ENCODE peak calls at places on chromosomes 7 and 10, in four cellular contexts. L is keratinocyte, K is H9, X is neural progenitor cell. V is an unnamed sample.

GRCh38 chr7:106947244-106947728 is 82.2 kb downstream of the PIK3CG start:
- DNase-seq in L (peak), K (peak), X (peak), V (peak)

GRCh38 chr7:137975768-137976167 is 26.1 kb downstream of the CREB3L2 start:
- DNase-seq in L (no peak), K (no peak), X (peak), V (no peak)

GRCh38 chr10:1149793-1150637 is 93.8 kb downstream of the WDR37 start:
- DNase-seq in L (no peak), K (no peak), X (no peak), V (peak)

GRCh38 chr10:110305767-110306451 is 1.2 kb upstream of the SMNDC1 start:
- DNase-seq in L (peak), K (peak), X (peak), V (peak)

GRCh38 chr10:3551761-3552160 is 233.2 kb downstream of the KLF6 start:
- DNase-seq in L (no peak), K (no peak), X (no peak), V (no peak)

GRCh38 chr10:11837372-11838161 is 14.4 kb downstream of the PROSER2 start:
- DNase-seq in L (no peak), K (no peak), X (no peak), V (no peak)

GRCh38 chr7:26198133-26198780 is 2.3 kb downstream of the HNRNPA2B1 start:
- DNase-seq in L (no peak), K (no peak), X (peak), V (no peak)

GRCh38 chr7:112296416-112296815 is 89.9 kb downstream of the ZNF277 start:
- DNase-seq in L (no peak), K (no peak), X (no peak), V (no peak)

GRCh38 chr10:120948889-120949382 is 97.8 kb downstream of the WDR11 start:
- DNase-seq in L (no peak), K (peak), X (peak), V (peak)

GRCh38 chr10:76558586-76558985 is 1079.0 kb downstream of the KCNMA1 start:
- DNase-seq in L (no peak), K (no peak), X (no peak), V (no peak)

GRCh38 chr7:36286241-36286640 is 103.4 kb upstream of the ANLN start:
- DNase-seq in L (no peak), K (no peak), X (no peak), V (no peak)

GRCh38 chr7:76515999-76516443 is 5.7 kb downstream of the UPK3B start:
- DNase-seq in L (no peak), K (no peak), X (no peak), V (peak)

GRCh38 chr7:151086802-151087246 is 549 bp downstream of the AGAP3 start:
- DNase-seq in L (no peak), K (no peak), X (peak), V (peak)

GRCh38 chr10:87775766-87776165 is 42.3 kb downstream of the ATAD1 start:
- DNase-seq in L (no peak), K (no peak), X (no peak), V (no peak)

GRCh38 chr10:23314835-23315239 is 29.8 kb downstream of the C10orf67 start:
- DNase-seq in L (peak), K (no peak), X (peak), V (peak)

GRCh38 chr7:151876899-151877777 is at the start of gene PRKAG2:
- DNase-seq in L (no peak), K (peak), X (peak), V (peak)

GRCh38 chr10:129908406-129908805 is 55.7 kb downstream of the EBF3 start:
- DNase-seq in L (no peak), K (no peak), X (no peak), V (no peak)

GRCh38 chr10:118106426-118106825 is 59.7 kb upstream of the RAB11FIP2 start:
- DNase-seq in L (no peak), K (no peak), X (peak), V (no peak)
- TF ChIP-seq CTCF in L (peak), K (peak), X (peak), V (peak)

GRCh38 chr7:158016171-158017087 is 571.2 kb downstream of the PTPRN2 start:
- DNase-seq in L (no peak), K (no peak), X (peak), V (peak)
- H3K9ac ChIP-seq in L (no peak), K (no peak), X (no peak), V (no peak)

DNA sequence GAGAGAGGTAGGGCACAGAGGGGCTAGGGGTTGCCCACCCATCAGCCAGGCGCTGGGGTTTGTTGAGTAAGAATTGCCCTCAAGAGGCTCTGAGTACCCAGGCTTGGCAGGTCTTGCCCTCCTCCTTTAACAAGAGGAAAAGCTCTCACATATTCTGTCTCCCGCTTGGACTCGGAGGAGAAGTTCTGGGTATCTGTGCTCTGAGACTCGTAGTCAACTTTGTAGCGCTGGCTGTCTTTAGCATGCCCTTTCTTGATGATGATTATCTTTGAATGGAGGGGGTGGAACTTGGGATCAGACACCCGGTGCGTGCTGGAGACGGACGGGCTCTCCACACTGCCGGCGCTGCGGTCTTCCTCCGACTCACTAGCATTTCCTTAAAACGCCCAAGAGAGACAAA is 4.0 kb downstream of the IGFBP3 start:
- DNase-seq in L (no peak), K (no peak), X (no peak), V (no peak)
- TF ChIP-seq CTCF in L (no peak), K (no peak), X (no peak), V (no peak)

GRCh38 chr7:128694742-128695141 is 22.6 kb downstream of the GARIN1A start:
- DNase-seq in L (no peak), K (no peak), X (no peak), V (no peak)

GRCh38 chr7:128701062-128701785 is 29.1 kb downstream of the GARIN1A start:
- DNase-seq in L (peak), K (peak), X (no peak), V (no peak)

GRCh38 chr7:128699895-128700294 is 27.8 kb downstream of the GARIN1A start:
- DNase-seq in L (no peak), K (no peak), X (no peak), V (no peak)

GRCh38 chr7:128699196-128699712 is 27.2 kb downstream of the GARIN1A start:
- DNase-seq in L (no peak), K (no peak), X (no peak), V (no peak)

DNA sequence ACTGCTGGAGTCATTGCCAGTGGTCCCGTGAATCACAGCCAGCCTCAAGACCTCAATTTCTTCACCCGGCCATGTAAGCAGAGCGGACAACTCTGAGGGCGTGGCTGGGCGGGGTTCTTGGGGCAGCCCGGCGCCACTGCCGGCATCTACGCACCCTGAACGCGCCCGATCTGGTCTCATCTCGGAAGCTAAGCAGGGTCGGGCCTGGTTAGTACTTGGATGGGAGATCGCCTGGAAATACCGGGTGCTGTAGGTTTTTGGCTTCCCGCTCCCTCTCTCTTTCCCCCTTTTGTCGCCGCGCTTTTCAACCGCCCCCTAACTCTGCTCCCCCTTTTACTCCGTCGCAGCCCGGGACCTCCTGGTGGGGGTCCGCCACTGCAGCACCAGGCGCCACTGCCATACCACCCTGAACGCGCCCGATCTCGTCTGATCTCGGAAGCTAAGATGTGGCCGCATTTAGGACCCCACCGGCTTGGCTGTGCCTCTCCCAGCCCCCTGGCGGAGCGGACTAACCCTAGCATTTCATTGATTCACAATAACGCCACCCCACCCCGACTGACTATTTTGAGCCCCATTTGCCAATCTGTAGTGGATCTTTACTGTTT is 25.3 kb downstream of the GARIN1A start:
- DNase-seq in L (peak), K (peak), X (peak), V (peak)
- H3K9ac ChIP-seq in L (peak), K (no peak), X (no peak), V (peak)

GRCh38 chr10:36886303-36886891 is 239.0 kb upstream of the ANKRD30A start:
- DNase-seq in L (no peak), K (no peak), X (no peak), V (no peak)

GRCh38 chr10:36885746-36886145 is 239.7 kb upstream of the ANKRD30A start:
- DNase-seq in L (no peak), K (no peak), X (no peak), V (no peak)

DNA sequence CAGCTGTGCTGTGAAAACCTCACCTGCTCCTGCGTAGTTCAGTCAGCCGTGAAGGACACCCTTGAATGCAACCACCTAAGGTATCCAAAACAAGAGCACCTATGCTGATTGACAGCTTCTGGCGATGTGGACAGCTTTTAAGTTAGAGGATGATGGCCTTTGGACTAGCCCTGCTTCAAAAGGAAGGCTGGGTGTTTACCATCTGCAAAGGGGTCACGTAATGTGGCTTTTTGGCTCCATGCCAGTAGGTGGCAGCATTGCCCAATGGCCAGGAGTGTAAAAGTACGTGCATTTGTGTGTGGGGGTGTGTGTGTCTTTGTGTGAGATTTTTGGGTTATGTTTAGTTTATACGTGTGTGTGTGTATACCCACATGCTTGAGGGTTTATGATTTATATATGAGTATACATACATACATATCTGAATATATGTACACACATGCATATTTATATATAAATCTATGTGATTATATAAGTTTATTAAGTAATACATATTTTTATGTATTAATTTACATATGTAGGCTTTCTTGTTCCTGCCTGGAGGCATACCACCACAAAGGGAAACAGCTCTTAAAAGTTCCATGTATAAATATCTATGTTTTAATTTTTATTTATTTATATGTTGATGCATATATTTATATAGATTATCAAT is 236.3 kb upstream of the ANKRD30A start:
- DNase-seq in L (no peak), K (peak), X (peak), V (peak)
- TF ChIP-seq CTCF in L (peak), K (peak), X (peak), V (peak)

DNA sequence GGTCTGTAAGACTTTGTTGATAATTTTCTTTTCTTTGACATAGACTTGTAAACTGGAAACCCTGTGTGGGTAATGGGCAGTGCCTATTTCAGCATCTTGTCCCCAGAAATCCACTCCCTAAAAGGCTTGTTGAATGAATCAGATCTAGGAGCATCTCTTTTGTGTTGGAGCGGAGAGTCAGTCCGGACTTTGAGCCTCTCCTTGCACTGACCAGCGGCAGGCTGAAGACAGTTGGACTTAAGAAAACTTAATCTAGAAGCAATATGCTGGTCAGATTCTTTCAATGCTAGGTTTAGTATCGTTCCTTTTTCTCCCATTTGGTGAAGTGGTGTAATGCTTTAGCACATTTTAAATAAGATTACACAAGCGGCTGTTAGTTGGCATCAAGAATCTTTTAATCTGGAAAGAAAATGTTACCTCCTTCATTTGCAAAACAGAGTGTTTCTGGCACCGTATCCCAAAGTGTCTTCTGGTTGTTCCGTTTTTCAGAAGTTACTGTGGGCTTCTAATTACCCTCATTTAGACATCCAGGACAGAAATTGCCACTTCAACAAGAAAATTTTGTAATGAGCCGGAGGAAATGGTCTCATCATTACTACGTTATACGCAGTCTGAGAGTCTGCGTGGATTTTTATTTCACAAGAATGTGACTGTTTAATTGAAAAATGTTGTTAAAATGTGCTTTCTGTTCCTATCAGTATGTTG is 74.7 kb downstream of the CUX1 start:
- DNase-seq in L (no peak), K (no peak), X (no peak), V (no peak)
- H3K9ac ChIP-seq in L (no peak), K (no peak), X (no peak), V (no peak)

GRCh38 chr7:2525931-2526630 is 6.5 kb downstream of the LFNG start:
- DNase-seq in L (no peak), K (no peak), X (no peak), V (no peak)
- TF ChIP-seq CTCF in L (no peak), K (no peak), X (no peak), V (no peak)

GRCh38 chr7:116211913-116212596 is 1.7 kb downstream of the TES start:
- DNase-seq in L (no peak), K (no peak), X (no peak), V (no peak)
- H3K9ac ChIP-seq in L (peak), K (peak), X (no peak), V (no peak)

GRCh38 chr7:149284343-149284742 is 22.3 kb downstream of the ZNF783 start:
- DNase-seq in L (no peak), K (no peak), X (no peak), V (no peak)

GRCh38 chr7:149285581-149285975 is 23.6 kb downstream of the ZNF783 start:
- DNase-seq in L (no peak), K (no peak), X (peak), V (peak)

GRCh38 chr7:149286811-149287400 is 24.9 kb downstream of the ZNF783 start:
- DNase-seq in L (no peak), K (no peak), X (no peak), V (no peak)

GRCh38 chr7:149283321-149283720 is 21.3 kb downstream of the ZNF783 start:
- DNase-seq in L (no peak), K (no peak), X (no peak), V (no peak)

DNA sequence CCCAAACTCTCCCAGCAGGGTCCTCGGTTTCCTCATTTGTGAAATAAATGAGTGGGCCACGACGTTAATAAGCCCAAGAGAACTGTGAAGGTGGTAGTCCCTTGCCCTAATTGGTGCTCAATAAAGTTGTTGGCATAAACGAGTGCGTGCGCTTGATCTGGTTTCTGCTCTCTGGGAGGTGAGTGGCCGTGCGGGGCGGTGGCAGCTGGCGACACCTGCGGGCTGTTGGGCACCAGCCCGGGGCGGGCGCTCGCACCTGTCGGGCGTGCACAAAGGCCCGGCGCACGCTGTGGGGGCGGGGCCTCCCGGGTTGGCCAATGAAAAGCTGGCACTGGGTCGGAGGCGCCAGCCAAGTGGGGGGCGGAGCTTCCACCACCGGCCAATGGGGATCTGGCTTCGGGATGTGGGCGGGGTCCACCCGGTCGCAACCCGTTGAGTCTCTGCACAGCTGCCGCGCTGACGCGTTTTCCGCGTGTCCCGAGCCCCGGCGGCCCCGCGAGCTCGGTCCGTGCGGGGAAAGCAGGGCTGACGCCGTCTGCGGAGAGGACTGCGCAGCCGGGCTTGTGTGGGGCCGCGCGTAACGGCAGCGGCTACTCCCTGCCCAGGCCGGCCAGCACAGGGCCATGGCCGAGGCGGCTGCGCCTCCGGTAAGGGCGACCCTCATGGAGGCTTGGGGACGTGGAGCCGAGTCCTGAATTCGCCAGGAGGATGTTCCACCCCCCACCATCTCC is 23.0 kb downstream of the ZNF783 start:
- DNase-seq in L (peak), K (peak), X (peak), V (peak)
- TF ChIP-seq CTCF in L (peak), K (peak), X (peak), V (no peak)

DNA sequence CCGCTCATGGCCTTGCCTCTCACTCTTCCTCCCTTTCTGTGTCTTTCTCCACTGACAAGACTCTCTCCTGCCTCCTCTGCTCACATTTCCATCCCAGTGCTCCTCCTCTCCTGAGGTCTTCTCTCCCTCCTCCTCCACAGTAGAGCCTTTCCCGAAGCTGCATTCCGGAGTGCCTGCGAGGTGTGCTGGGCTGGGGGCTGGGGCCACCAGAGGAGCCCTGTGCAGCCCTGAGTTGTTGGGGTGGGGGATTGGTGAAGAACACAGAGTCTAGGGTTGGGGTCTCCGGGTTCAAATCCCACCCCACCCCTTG is 76.4 kb downstream of the ZMIZ1 start:
- DNase-seq in L (no peak), K (no peak), X (no peak), V (no peak)
- H3K9ac ChIP-seq in L (no peak), K (no peak), X (no peak), V (no peak)